ENCODE peak calls at places on chromosomes 6 and 20, in four cellular contexts. E, C, Z and Q are unnamed samples.

GRCh38 chr6:133704371-133704770 is 184.5 kb upstream of the TCF21 start:
- DNase-seq in E (no peak), C (no peak), Z (peak; percentile 62), Q (no peak)

GRCh38 chr6:150290429-150290828 is 78.4 kb upstream of the IYD start:
- DNase-seq in E (no peak), C (no peak), Z (peak; percentile 70), Q (no peak)

GRCh38 chr6:4554645-4555044 is 221.6 kb upstream of the CDYL start:
- DNase-seq in E (no peak), C (no peak), Z (no peak), Q (no peak)

GRCh38 chr20:56788041-56788670 is 159.1 kb downstream of the TFAP2C start:
- DNase-seq in E (no peak), C (peak; percentile 66), Z (peak; percentile 95), Q (peak; percentile 97)

GRCh38 chr6:169831450-169832246 is 80.2 kb downstream of the ERMARD start:
- DNase-seq in E (peak; percentile 93), C (peak; percentile 86), Z (peak; percentile 36), Q (peak; percentile 81)

GRCh38 chr6:2756245-2756644 is 5.5 kb upstream of the MYLK4 start:
- DNase-seq in E (no peak), C (no peak), Z (no peak), Q (no peak)

GRCh38 chr20:40049838-40050237 is 639.2 kb downstream of the MAFB start:
- DNase-seq in E (no peak), C (no peak), Z (no peak), Q (no peak)

GRCh38 chr20:41248371-41249024 is 69.0 kb downstream of the ZHX3 start:
- DNase-seq in E (no peak), C (no peak), Z (no peak), Q (no peak)

GRCh38 chr20:58720890-58721289 is 28.3 kb downstream of the NPEPL1 start:
- DNase-seq in E (no peak), C (no peak), Z (no peak), Q (no peak)

GRCh38 chr20:10649817-10650200 is 24.0 kb downstream of the JAG1 start:
- DNase-seq in E (no peak), C (no peak), Z (no peak), Q (no peak)

GRCh38 chr20:2692036-2692885 is at the start of gene EBF4:
- DNase-seq in E (peak; percentile 52), C (peak; percentile 29), Z (no peak), Q (no peak)

GRCh38 chr6:213284-213683 is 79.0 kb upstream of the DUSP22 start:
- DNase-seq in E (no peak), C (no peak), Z (no peak), Q (no peak)

GRCh38 chr6:24596717-24597116 is 49.3 kb downstream of the KIAA0319 start:
- DNase-seq in E (no peak), C (no peak), Z (no peak), Q (no peak)

GRCh38 chr6:71252960-71253359 is 35.7 kb upstream of the OGFRL1 start:
- DNase-seq in E (no peak), C (no peak), Z (no peak), Q (no peak)

DNA sequence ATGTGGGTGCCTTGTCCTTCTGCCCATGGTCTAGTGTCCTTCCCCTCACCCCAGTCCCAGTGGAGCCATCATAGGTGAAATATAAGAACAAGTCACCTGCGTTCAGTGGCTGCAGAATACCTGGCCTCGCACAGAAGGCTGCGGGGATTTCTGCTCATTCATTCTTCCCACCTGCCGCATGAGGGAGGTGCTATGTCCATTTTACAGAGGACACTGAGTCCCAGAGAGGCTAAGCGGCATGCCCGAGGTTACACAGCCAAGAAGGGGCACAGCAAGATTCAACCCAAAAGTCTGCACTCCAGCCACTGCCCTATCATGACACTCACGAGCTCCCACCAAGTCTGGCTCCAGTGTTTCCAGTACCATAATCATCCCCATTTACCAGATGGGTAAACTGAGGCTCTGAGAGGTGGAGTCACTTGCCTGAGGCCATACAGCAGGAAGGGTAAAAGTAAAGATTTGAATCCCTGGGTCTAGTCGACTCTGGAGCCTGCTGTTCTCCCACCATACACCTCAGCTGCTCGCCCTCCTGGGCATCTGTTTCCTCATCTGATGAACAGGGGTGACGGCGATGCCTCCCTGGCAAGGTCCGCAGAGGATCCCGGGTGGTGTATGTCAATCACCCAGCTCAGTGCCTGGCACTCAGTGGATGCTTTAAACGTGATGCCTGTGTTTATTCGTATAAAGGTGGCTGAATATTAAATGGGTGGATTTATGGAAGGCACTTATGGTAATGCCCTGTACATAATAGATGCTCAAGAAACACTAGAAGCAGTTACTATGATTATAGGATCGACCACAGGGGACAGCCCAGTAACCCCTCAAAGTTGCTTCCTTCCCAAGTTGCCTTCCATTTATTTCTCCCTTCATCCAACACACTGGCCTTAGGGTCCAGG is 101.0 kb downstream of the CEBPB start:
- DNase-seq in E (no peak), C (no peak), Z (no peak), Q (no peak)
- H2BK5ac ChIP-seq in E (no peak overlapping the region), C (no peak overlapping the region), Z (peak overlapping the region; percentile 92), Q (no peak overlapping the region)

DNA sequence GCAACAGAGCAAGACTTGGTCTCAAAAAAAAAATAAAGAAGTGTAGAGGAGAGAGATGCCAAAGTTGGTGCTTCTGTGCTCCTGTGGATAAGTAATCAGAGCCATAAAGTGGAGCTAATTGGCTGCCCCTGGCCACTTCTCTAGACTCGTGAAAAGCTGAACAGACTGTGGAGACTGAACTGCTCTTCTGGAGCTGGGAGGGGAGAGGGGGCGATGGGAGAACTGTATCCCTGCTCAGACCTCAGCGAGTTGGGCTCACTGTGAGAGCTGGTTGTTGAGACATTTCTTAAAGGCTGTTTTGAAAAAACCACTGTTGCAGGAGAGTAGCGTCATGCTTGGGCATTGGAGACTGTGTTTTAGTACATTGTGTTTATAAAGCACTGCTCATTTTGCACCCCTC is 125.7 kb downstream of the TCP11 start:
- DNase-seq in E (no peak), C (no peak), Z (no peak), Q (no peak)
- H3K4me1 ChIP-seq in E (peaks cover 7% of the 10 kb centered on the region), C (peaks cover 3% of the 10 kb centered on the region), Z (peaks cover 29% of the 10 kb centered on the region), Q (peaks cover 17% of the 10 kb centered on the region)

GRCh38 chr6:13247627-13248026 is 80.7 kb downstream of the TBC1D7 start:
- DNase-seq in E (no peak), C (no peak), Z (no peak), Q (no peak)
- H2BK5ac ChIP-seq in E (no peak overlapping the region), C (no peak overlapping the region), Z (peak overlapping the region; percentile 67), Q (no peak overlapping the region)

GRCh38 chr6:53313784-53314382 is 34.9 kb downstream of the ELOVL5 start:
- DNase-seq in E (no peak), C (no peak), Z (peak; percentile 48), Q (no peak)
- H3K4me1 ChIP-seq in E (peaks cover 8% of the 10 kb centered on the region), C (no peaks in the 10 kb centered on the region), Z (peaks cover 8% of the 10 kb centered on the region), Q (no peaks in the 10 kb centered on the region)

DNA sequence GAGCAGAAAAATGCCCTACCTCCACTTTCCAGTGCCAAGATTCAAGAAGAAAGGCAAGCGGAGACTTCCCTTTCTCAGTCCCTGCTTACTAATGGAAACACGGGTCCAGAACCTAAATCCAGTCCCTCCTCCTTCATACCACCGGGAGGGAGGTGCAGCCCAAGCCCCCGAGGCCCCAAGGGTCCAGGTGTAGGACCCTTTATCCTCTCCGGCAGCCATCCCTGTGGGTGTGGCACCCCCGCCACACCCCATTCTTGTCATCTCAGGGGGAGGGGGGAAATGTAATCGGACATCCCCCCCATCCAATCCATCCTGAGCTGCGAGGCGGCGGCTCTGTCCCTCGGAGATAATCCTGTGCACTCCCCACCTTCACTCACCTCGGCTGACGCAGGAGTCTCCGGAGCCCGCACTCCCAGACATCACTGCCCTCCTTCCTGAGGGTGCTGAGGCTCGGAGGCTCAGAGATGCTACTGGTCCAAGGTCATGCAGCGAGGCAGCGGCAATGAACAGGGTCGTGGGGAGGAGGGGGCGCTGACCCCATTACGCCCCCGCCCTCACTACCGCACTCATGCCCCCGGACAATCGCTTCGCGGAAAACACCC is 620 bp downstream of the ADISSP start:
- DNase-seq in E (no peak), C (no peak), Z (no peak), Q (no peak)
- H2BK5ac ChIP-seq in E (no peak overlapping the region), C (no peak overlapping the region), Z (no peak overlapping the region), Q (no peak overlapping the region)

GRCh38 chr6:16687045-16687444 is 74.2 kb downstream of the ATXN1 start:
- DNase-seq in E (no peak), C (no peak), Z (no peak), Q (no peak)
- H3K4me1 ChIP-seq in E (no peaks in the 10 kb centered on the region), C (no peaks in the 10 kb centered on the region), Z (peaks cover 18% of the 10 kb centered on the region), Q (no peaks in the 10 kb centered on the region)